ENCODE peak calls at places on chromosomes 2 and 18, in ten cellular contexts. B is astrocyte, N is cardiac fibroblast, V is IMR-90, G is neural progenitor cell, S is HCT116, D is endothelial cell of umbilical vein, F is Caco-2, Z is A549, T is fibroblast of the aortic adventitia. C is an unnamed sample.

GRCh38 chr2:46989491-46990230 is 74.1 kb upstream of the MCFD2 start:
- DNase-seq in D (no peak), N (no peak), S (no peak), B (no peak), G (no peak), F (no peak), V (no peak), T (no peak), Z (no peak), C (no peak)

GRCh38 chr2:71711470-71711857 is 258.1 kb downstream of the DYSF start:
- DNase-seq in D (no peak), B (peak), Z (peak), T (peak), S (no peak), V (no peak), N (peak), F (no peak), G (no peak), C (peak)

GRCh38 chr2:232524771-232525170 is 1.2 kb upstream of the CHRND start:
- DNase-seq in S (no peak), N (no peak), Z (no peak), V (no peak), T (no peak), F (no peak), G (no peak), D (no peak), B (no peak), C (no peak)

GRCh38 chr2:56195563-56195962 is 11.8 kb downstream of the CCDC85A start:
- DNase-seq in Z (no peak), S (no peak), B (peak), D (peak), N (peak), T (peak), G (no peak), F (no peak), V (no peak), C (peak)

GRCh38 chr2:203016716-203017115 is 2.0 kb downstream of the NBEAL1 start:
- DNase-seq in T (peak), B (no peak), V (no peak), F (no peak), D (no peak), S (no peak), Z (no peak), N (no peak), G (no peak), C (peak)

GRCh38 chr2:210169871-210170441 is 1.3 kb downstream of the KANSL1L start:
- DNase-seq in G (no peak), F (peak), T (peak), N (peak), B (peak), V (peak), S (no peak), D (peak), Z (peak), C (peak)

GRCh38 chr2:132936261-132936660 is 266.3 kb upstream of the LYPD1 start:
- DNase-seq in D (peak), B (peak), F (no peak), Z (no peak), N (peak), V (peak), G (no peak), S (no peak), T (peak), C (peak)

GRCh38 chr2:216596234-216596985 is 36.8 kb upstream of the IGFBP2 start:
- DNase-seq in F (no peak), N (peak), T (peak), S (no peak), B (peak), D (peak), V (peak), G (no peak), Z (no peak), C (peak)

GRCh38 chr2:240567137-240567871 is 980 bp upstream of the RNPEPL1 start:
- DNase-seq in G (no peak), D (peak), B (no peak), F (no peak), T (no peak), S (no peak), Z (no peak), V (no peak), N (peak), C (no peak)

GRCh38 chr2:42498482-42498881 is 4.7 kb upstream of the KCNG3 start:
- DNase-seq in F (no peak), D (no peak), T (no peak), V (no peak), N (no peak), Z (no peak), S (no peak), G (no peak), B (no peak), C (no peak)

GRCh38 chr18:37161491-37161890 is 332.6 kb downstream of the KIAA1328 start:
- DNase-seq in D (no peak), F (no peak), S (no peak), Z (no peak), G (no peak), N (no peak), T (no peak), B (no peak), V (no peak), C (no peak)

GRCh38 chr2:175309799-175310198 is 128.3 kb upstream of the ATP5MC3 start:
- DNase-seq in T (peak), V (peak), N (peak), F (peak), S (peak), D (peak), G (peak), Z (peak), B (peak), C (peak)

GRCh38 chr18:23331091-23331920 is 121.8 kb upstream of the RIOK3 start:
- DNase-seq in F (peak), D (no peak), N (no peak), S (no peak), G (no peak), Z (no peak), B (no peak), T (no peak), V (no peak), C (no peak)

GRCh38 chr2:64402876-64403275 is 51.1 kb upstream of the LGALSL start:
- DNase-seq in T (peak), N (peak), F (no peak), B (no peak), G (no peak), D (peak), Z (no peak), V (no peak), S (no peak), C (peak)

GRCh38 chr2:271917-272316 is 7.2 kb downstream of the ACP1 start:
- DNase-seq in V (no peak), N (no peak), Z (no peak), T (no peak), F (no peak), S (no peak), D (no peak), B (no peak), G (no peak), C (no peak)

GRCh38 chr2:207046642-207047213 is 107.4 kb downstream of the CPO start:
- DNase-seq in G (no peak), N (peak), Z (peak), S (no peak), V (no peak), D (peak), F (no peak), B (no peak), T (peak), C (no peak)

GRCh38 chr2:187698374-187699110 is 144.3 kb upstream of the TFPI start:
- DNase-seq in F (no peak), S (no peak), V (peak), T (peak), Z (no peak), B (peak), G (no peak), N (peak), D (no peak), C (peak)

GRCh38 chr2:220259656-220260055 is 632.2 kb downstream of the SLC4A3 start:
- DNase-seq in F (no peak), B (no peak), Z (no peak), N (no peak), G (no peak), V (no peak), S (no peak), T (no peak), D (no peak), C (no peak)

GRCh38 chr2:26243643-26244478 is 571 bp downstream of the HADHA start:
- DNase-seq in V (peak), B (peak), T (peak), G (peak), D (peak), N (peak), F (peak), S (no peak), Z (peak), C (peak)

GRCh38 chr18:63366270-63366990 is 576 bp downstream of the KDSR start:
- DNase-seq in Z (peak), D (peak), F (peak), T (peak), V (peak), N (peak), G (peak), S (peak), B (peak), C (peak)

GRCh38 chr2:38765149-38765548 is 12.9 kb upstream of the GEMIN6 start:
- DNase-seq in B (peak), D (no peak), S (no peak), G (no peak), V (peak), T (peak), N (peak), Z (no peak), F (no peak), C (peak)

GRCh38 chr18:59271606-59272220 is 1.5 kb downstream of the RAX start:
- DNase-seq in V (no peak), D (no peak), Z (no peak), G (peak), F (no peak), S (no peak), T (no peak), B (no peak), N (no peak), C (no peak)

GRCh38 chr18:23114911-23115310 is 20.4 kb upstream of the CABLES1 start:
- DNase-seq in N (peak), G (no peak), Z (peak), B (no peak), F (no peak), S (no peak), V (peak), T (no peak), D (peak), C (no peak)

GRCh38 chr2:135473567-135473966 is 57.5 kb downstream of the ZRANB3 start:
- DNase-seq in Z (peak), D (peak), N (peak), G (no peak), T (peak), S (no peak), F (peak), V (peak), B (peak), C (peak)

GRCh38 chr2:77185052-77185451 is 337.1 kb downstream of the LRRTM4 start:
- DNase-seq in T (no peak), N (no peak), S (no peak), G (no peak), F (no peak), D (no peak), V (no peak), Z (no peak), B (no peak), C (no peak)

GRCh38 chr2:99636432-99637034 is 146.7 kb upstream of the REV1 start:
- DNase-seq in G (no peak), S (no peak), D (no peak), N (no peak), Z (no peak), B (no peak), V (no peak), T (no peak), F (no peak), C (no peak)

GRCh38 chr2:6372317-6372903 is 493.3 kb downstream of the CMPK2 start:
- DNase-seq in V (peak), B (peak), D (no peak), F (peak), G (no peak), S (no peak), N (no peak), T (peak), Z (peak), C (peak)

GRCh38 chr2:103809946-103810345 is 1044.0 kb upstream of the POU3F3 start:
- DNase-seq in T (no peak), S (no peak), G (peak), V (no peak), D (no peak), N (peak), F (no peak), B (peak), Z (no peak), C (no peak)

GRCh38 chr2:17380003-17380402 is 138.2 kb downstream of the RAD51AP2 start:
- DNase-seq in F (no peak), S (no peak), Z (no peak), V (no peak), N (no peak), D (no peak), B (no peak), G (no peak), T (no peak), C (no peak)

GRCh38 chr18:903703-904102 is 968 bp upstream of the ADCYAP1 start:
- DNase-seq in B (peak), N (peak), G (peak), T (peak), F (peak), S (no peak), D (peak), V (peak), Z (peak), C (peak)

GRCh38 chr2:54572262-54572635 is 116.1 kb downstream of the SPTBN1 start:
- DNase-seq in B (peak), Z (peak), D (peak), G (no peak), S (no peak), T (peak), F (peak), N (peak), V (peak), C (peak)

GRCh38 chr2:158893057-158893456 is 75.4 kb upstream of the TANC1 start:
- DNase-seq in B (peak), N (no peak), G (no peak), Z (no peak), T (peak), S (no peak), F (no peak), D (no peak), V (peak), C (peak)

GRCh38 chr18:48931680-48932461 is 18.9 kb downstream of the SMAD7 start:
- DNase-seq in G (no peak), B (no peak), N (no peak), D (peak), S (no peak), V (no peak), F (no peak), Z (no peak), T (no peak), C (no peak)

GRCh38 chr18:48933578-48934399 is 17.0 kb downstream of the SMAD7 start:
- DNase-seq in F (no peak), Z (no peak), D (peak), V (no peak), G (no peak), T (no peak), B (no peak), N (no peak), S (no peak), C (no peak)

GRCh38 chr18:48932822-48933510 is 17.8 kb downstream of the SMAD7 start:
- DNase-seq in G (no peak), N (peak), B (peak), S (no peak), V (no peak), D (peak), F (no peak), T (peak), Z (no peak), C (peak)

GRCh38 chr18:48930926-48931325 is 19.8 kb downstream of the SMAD7 start:
- DNase-seq in B (no peak), N (no peak), Z (no peak), D (peak), T (no peak), G (no peak), V (no peak), F (no peak), S (no peak), C (no peak)

DNA sequence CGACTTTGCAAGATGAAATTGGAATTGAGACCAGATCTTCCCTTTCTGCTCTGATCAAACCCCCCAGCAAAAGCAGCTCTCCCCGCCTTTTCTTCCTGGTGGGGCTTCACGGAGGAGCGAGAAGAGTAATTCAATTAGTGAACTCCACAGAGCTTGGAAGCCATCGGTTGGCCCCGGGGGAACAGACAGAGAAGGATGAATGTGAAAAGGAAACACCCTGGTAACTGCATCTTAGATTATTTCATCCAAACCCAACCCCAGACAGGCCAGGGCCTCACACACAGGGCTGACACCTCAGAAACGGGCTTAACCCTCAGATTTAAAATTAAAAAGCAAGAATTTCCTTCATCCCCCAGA is 18.3 kb downstream of the SMAD7 start:
- DNase-seq in V (no peak), S (no peak), N (no peak), F (no peak), G (no peak), D (no peak), B (no peak), T (no peak), Z (no peak), C (no peak)
- H3K4me3 ChIP-seq in V (no peak), S (no peak), N (no peak), F (no peak), G (no peak), D (no peak), B (no peak), T (peak), Z (peak), C (peak)

DNA sequence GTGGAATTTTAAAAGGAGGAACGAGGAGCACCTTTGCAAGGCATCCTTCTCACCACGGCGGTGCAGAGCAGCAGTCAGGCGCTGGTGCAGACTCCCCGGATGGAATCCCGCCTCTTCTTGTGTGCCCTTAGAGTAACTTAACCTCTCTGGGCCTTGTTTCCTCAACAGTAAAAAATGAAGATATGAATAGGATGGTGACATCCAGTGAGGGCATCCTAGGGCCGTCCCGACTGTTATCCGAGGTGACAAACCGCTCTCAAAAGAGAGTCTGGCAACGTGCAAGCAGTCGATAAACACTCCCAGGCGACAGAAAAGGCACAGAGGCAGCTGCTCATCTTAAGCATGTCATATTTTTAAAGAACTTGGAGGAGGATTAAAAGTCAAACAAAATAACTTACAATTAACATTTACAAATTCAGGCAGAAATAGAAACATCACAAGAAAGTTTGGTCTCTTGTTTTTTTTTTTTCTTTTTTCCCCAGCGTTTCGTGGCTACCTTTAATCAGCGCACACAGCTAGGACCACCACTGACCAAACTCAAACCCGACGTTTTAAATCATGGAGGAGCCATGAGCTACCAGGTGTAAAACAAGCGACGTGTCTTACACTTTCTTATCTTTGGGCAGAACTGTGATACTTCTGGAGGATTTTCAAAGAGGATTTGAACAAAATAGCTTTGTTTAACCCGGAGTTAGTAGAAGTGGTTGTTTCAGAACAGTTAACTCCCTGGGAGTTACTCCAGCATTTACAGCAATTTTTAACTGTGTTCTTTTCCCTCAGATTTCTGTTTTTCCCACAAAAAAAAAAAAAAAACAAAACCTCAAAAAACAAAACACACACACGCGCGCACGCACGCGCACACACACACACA is 2.1 kb downstream of the MBP start:
- DNase-seq in G (no peak), F (no peak), B (no peak), S (no peak), T (no peak), N (no peak), D (no peak), V (no peak), Z (no peak), C (no peak)
- H3K4me3 ChIP-seq in G (no peak), F (peak), B (peak), S (peak), T (peak), N (peak), D (no peak), V (no peak), Z (peak), C (peak)

GRCh38 chr2:127733113-127733815 is 32.0 kb downstream of the SFT2D3 start:
- DNase-seq in T (no peak), G (no peak), V (no peak), Z (no peak), S (no peak), F (no peak), D (no peak), B (no peak), N (no peak), C (no peak)

GRCh38 chr2:127735044-127735443 is 33.7 kb downstream of the SFT2D3 start:
- DNase-seq in D (no peak), Z (peak), G (no peak), S (no peak), B (no peak), F (peak), V (no peak), T (no peak), N (no peak), C (no peak)

GRCh38 chr2:127737892-127738291 is 36.6 kb downstream of the SFT2D3 start:
- DNase-seq in B (no peak), D (no peak), T (peak), S (no peak), G (no peak), V (peak), F (no peak), Z (peak), N (no peak), C (no peak)

GRCh38 chr2:127735537-127736399 is 34.5 kb downstream of the SFT2D3 start:
- DNase-seq in G (no peak), V (no peak), T (peak), S (no peak), B (no peak), D (no peak), F (peak), N (peak), Z (peak), C (no peak)

GRCh38 chr2:127733816-127734537 is 32.7 kb downstream of the SFT2D3 start:
- DNase-seq in S (no peak), T (peak), Z (no peak), N (peak), V (peak), F (no peak), B (peak), D (no peak), G (no peak), C (peak)
- H3K4me3 ChIP-seq in S (no peak), T (peak), Z (no peak), N (no peak), V (no peak), F (no peak), B (no peak), D (no peak), G (no peak), C (peak)

GRCh38 chr18:7619676-7620075 is 52.6 kb downstream of the PTPRM start:
- DNase-seq in D (no peak), F (no peak), B (no peak), V (no peak), S (no peak), T (peak), G (no peak), N (no peak), Z (no peak), C (no peak)

GRCh38 chr18:7615840-7616239 is 48.7 kb downstream of the PTPRM start:
- DNase-seq in Z (no peak), G (no peak), B (no peak), V (no peak), D (no peak), F (no peak), N (no peak), T (no peak), S (no peak), C (no peak)

GRCh38 chr18:7616661-7617060 is 49.5 kb downstream of the PTPRM start:
- DNase-seq in Z (no peak), B (peak), F (no peak), S (no peak), V (no peak), T (peak), G (no peak), D (no peak), N (no peak), C (peak)

GRCh38 chr18:7618821-7619410 is 51.8 kb downstream of the PTPRM start:
- DNase-seq in F (no peak), N (no peak), T (peak), Z (no peak), G (peak), D (no peak), S (no peak), V (no peak), B (peak), C (peak)

DNA sequence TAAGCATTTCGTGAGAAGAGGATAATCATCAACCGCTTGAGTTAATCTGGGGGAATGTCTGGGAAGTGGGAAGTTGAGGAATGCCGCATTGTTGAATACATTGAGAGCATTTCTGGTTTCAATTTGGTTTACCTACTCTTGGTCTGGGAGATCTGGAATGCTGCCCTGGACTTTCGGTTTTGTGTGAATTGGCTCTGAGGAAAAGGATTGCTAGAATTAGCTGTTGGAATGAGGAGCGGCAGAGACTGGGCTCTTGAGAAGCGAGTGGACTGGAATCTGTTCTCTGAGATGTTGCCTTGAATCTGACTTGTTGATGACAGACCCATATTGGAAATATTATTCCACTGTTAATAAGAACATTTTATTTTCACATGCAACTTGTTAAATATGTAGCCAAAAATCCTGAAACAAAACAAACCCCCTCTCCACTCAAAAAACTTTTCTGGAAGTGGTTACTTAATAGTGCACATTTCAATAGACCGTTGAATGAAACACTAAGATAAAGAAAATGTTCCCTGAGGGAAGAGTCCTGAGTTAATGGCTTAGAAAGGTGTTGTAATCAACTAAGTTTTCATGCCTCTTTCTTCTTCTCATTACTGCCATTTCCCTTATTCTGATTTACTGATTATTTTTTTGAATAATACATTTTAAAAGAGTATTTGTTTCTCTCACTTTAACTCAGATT is 50.8 kb downstream of the PTPRM start:
- DNase-seq in T (peak), G (peak), Z (no peak), F (no peak), N (peak), D (peak), S (no peak), B (peak), V (peak), C (peak)
- H3K4me3 ChIP-seq in T (peak), G (peak), Z (no peak), F (no peak), N (no peak), D (no peak), S (no peak), B (peak), V (peak), C (peak)